ENCODE peak calls at places on chromosomes 1 and 21, in seven cellular contexts. One of them, this sample, is unnamed. For H3K4me1, the result is how much of the 10 kb centered on the place peaks cover.

GRCh38 chr1:31646259-31646960 is 1.7 kb upstream of the PEF1 start:
- DNase-seq in HepG2: no peak
- DNase-seq in transverse colon: no peak
- DNase-seq in SK-N-SH: no peak
- DNase-seq in sigmoid colon: no peak
- DNase-seq in K562: no peak
- DNase-seq in suprapubic skin: no peak
- DNase-seq in this sample: no peak

GRCh38 chr1:214067853-214068703 is 80.3 kb downstream of the PROX1 start:
- DNase-seq in suprapubic skin: no peak
- DNase-seq in sigmoid colon: no peak
- DNase-seq in HepG2: peak
- DNase-seq in K562: no peak
- DNase-seq in transverse colon: no peak
- DNase-seq in SK-N-SH: no peak
- DNase-seq in this sample: no peak

GRCh38 chr1:93751391-93752250 is 70.0 kb upstream of the BCAR3 start:
- DNase-seq in sigmoid colon: peak
- DNase-seq in K562: no peak
- DNase-seq in SK-N-SH: no peak
- DNase-seq in transverse colon: no peak
- DNase-seq in HepG2: no peak
- DNase-seq in suprapubic skin: no peak
- DNase-seq in this sample: no peak

GRCh38 chr1:155463865-155464264 is 98.7 kb downstream of the ASH1L start:
- DNase-seq in suprapubic skin: no peak
- DNase-seq in transverse colon: no peak
- DNase-seq in SK-N-SH: no peak
- DNase-seq in K562: no peak
- DNase-seq in HepG2: no peak
- DNase-seq in sigmoid colon: no peak
- DNase-seq in this sample: no peak

GRCh38 chr21:45580576-45581321 is 38.5 kb upstream of the SLC19A1 start:
- DNase-seq in suprapubic skin: peak
- DNase-seq in HepG2: no peak
- DNase-seq in sigmoid colon: peak
- DNase-seq in transverse colon: peak
- DNase-seq in K562: no peak
- DNase-seq in SK-N-SH: peak
- DNase-seq in this sample: no peak

GRCh38 chr1:56456426-56457101 is 122.8 kb downstream of the PLPP3 start:
- DNase-seq in SK-N-SH: no peak
- DNase-seq in K562: no peak
- DNase-seq in suprapubic skin: no peak
- DNase-seq in transverse colon: no peak
- DNase-seq in sigmoid colon: no peak
- DNase-seq in HepG2: peak
- DNase-seq in this sample: no peak

GRCh38 chr21:16258834-16259611 is 529.2 kb downstream of the USP25 start:
- DNase-seq in transverse colon: no peak
- DNase-seq in HepG2: no peak
- DNase-seq in suprapubic skin: no peak
- DNase-seq in SK-N-SH: no peak
- DNase-seq in K562: no peak
- DNase-seq in sigmoid colon: no peak
- DNase-seq in this sample: no peak

GRCh38 chr21:36847189-36847588 is 119.3 kb downstream of the HLCS start:
- DNase-seq in K562: no peak
- DNase-seq in SK-N-SH: no peak
- DNase-seq in sigmoid colon: no peak
- DNase-seq in transverse colon: no peak
- DNase-seq in HepG2: peak
- DNase-seq in suprapubic skin: no peak
- DNase-seq in this sample: no peak

GRCh38 chr1:155858805-155859233 is 548 bp upstream of the SYT11 start:
- DNase-seq in transverse colon: peak
- DNase-seq in HepG2: no peak
- DNase-seq in sigmoid colon: no peak
- DNase-seq in K562: no peak
- DNase-seq in SK-N-SH: no peak
- DNase-seq in suprapubic skin: no peak
- DNase-seq in this sample: no peak

GRCh38 chr1:78441921-78442320 is 48.9 kb upstream of the PTGFR start:
- DNase-seq in SK-N-SH: no peak
- DNase-seq in suprapubic skin: no peak
- DNase-seq in transverse colon: no peak
- DNase-seq in K562: no peak
- DNase-seq in HepG2: no peak
- DNase-seq in sigmoid colon: no peak
- DNase-seq in this sample: no peak

GRCh38 chr21:31957631-31958030 is 84.8 kb downstream of the HUNK start:
- DNase-seq in K562: no peak
- DNase-seq in SK-N-SH: no peak
- DNase-seq in suprapubic skin: no peak
- DNase-seq in transverse colon: no peak
- DNase-seq in sigmoid colon: no peak
- DNase-seq in HepG2: no peak
- DNase-seq in this sample: no peak

GRCh38 chr1:208977861-208978260 is 605.7 kb upstream of the CAMK1G start:
- DNase-seq in transverse colon: no peak
- DNase-seq in SK-N-SH: no peak
- DNase-seq in K562: no peak
- DNase-seq in sigmoid colon: no peak
- DNase-seq in suprapubic skin: no peak
- DNase-seq in HepG2: no peak
- DNase-seq in this sample: no peak

GRCh38 chr1:235853653-235854052 is 13.1 kb downstream of the LYST start:
- DNase-seq in transverse colon: no peak
- DNase-seq in K562: no peak
- DNase-seq in sigmoid colon: no peak
- DNase-seq in SK-N-SH: no peak
- DNase-seq in HepG2: no peak
- DNase-seq in suprapubic skin: no peak
- DNase-seq in this sample: no peak

GRCh38 chr1:212588137-212588510 is 20.4 kb upstream of the ATF3 start:
- DNase-seq in sigmoid colon: no peak
- DNase-seq in HepG2: no peak
- DNase-seq in transverse colon: no peak
- DNase-seq in K562: no peak
- DNase-seq in suprapubic skin: no peak
- DNase-seq in SK-N-SH: no peak
- DNase-seq in this sample: peak

GRCh38 chr1:183365676-183366075 is 52.5 kb downstream of the NMNAT2 start:
- DNase-seq in sigmoid colon: no peak
- DNase-seq in K562: no peak
- DNase-seq in transverse colon: no peak
- DNase-seq in HepG2: no peak
- DNase-seq in suprapubic skin: no peak
- DNase-seq in SK-N-SH: no peak
- DNase-seq in this sample: no peak

GRCh38 chr1:211386931-211387330 is 60.3 kb downstream of the TRAF5 start:
- DNase-seq in SK-N-SH: no peak
- DNase-seq in suprapubic skin: no peak
- DNase-seq in HepG2: no peak
- DNase-seq in K562: no peak
- DNase-seq in transverse colon: no peak
- DNase-seq in sigmoid colon: no peak
- DNase-seq in this sample: no peak

GRCh38 chr1:243924188-243924587 is 74.1 kb upstream of the AKT3 start:
- DNase-seq in K562: no peak
- DNase-seq in SK-N-SH: no peak
- DNase-seq in sigmoid colon: no peak
- DNase-seq in HepG2: no peak
- DNase-seq in transverse colon: no peak
- DNase-seq in suprapubic skin: no peak
- DNase-seq in this sample: no peak

GRCh38 chr1:3776231-3777030 is 3.9 kb downstream of the SMIM1 start:
- DNase-seq in transverse colon: no peak
- DNase-seq in suprapubic skin: no peak
- DNase-seq in sigmoid colon: no peak
- DNase-seq in SK-N-SH: no peak
- DNase-seq in HepG2: no peak
- DNase-seq in K562: no peak
- DNase-seq in this sample: no peak

GRCh38 chr1:12407050-12407961 is 177.5 kb downstream of the VPS13D start:
- DNase-seq in K562: peak
- DNase-seq in HepG2: peak
- DNase-seq in sigmoid colon: no peak
- DNase-seq in SK-N-SH: peak
- DNase-seq in suprapubic skin: no peak
- DNase-seq in transverse colon: no peak
- DNase-seq in this sample: no peak

GRCh38 chr1:165686121-165686970 is 12.0 kb downstream of the ALDH9A1 start:
- DNase-seq in suprapubic skin: no peak
- DNase-seq in K562: peak
- DNase-seq in SK-N-SH: no peak
- DNase-seq in sigmoid colon: no peak
- DNase-seq in transverse colon: no peak
- DNase-seq in HepG2: no peak
- DNase-seq in this sample: no peak

GRCh38 chr1:233446935-233447334 is 119.4 kb downstream of the MAP3K21 start:
- DNase-seq in sigmoid colon: no peak
- DNase-seq in SK-N-SH: no peak
- DNase-seq in transverse colon: no peak
- DNase-seq in HepG2: no peak
- DNase-seq in K562: no peak
- DNase-seq in suprapubic skin: no peak
- DNase-seq in this sample: no peak

GRCh38 chr1:72207059-72207458 is 75.3 kb downstream of the NEGR1 start:
- DNase-seq in K562: no peak
- DNase-seq in SK-N-SH: no peak
- DNase-seq in transverse colon: no peak
- DNase-seq in HepG2: no peak
- DNase-seq in suprapubic skin: no peak
- DNase-seq in sigmoid colon: no peak
- DNase-seq in this sample: no peak

GRCh38 chr1:226655251-226656163 is 83.6 kb downstream of the ITPKB start:
- DNase-seq in suprapubic skin: no peak
- DNase-seq in K562: no peak
- DNase-seq in HepG2: no peak
- DNase-seq in sigmoid colon: no peak
- DNase-seq in transverse colon: no peak
- DNase-seq in SK-N-SH: no peak
- DNase-seq in this sample: no peak

GRCh38 chr1:226657788-226658537 is 81.1 kb downstream of the ITPKB start:
- DNase-seq in suprapubic skin: peak
- DNase-seq in sigmoid colon: peak
- DNase-seq in HepG2: no peak
- DNase-seq in K562: no peak
- DNase-seq in transverse colon: no peak
- DNase-seq in SK-N-SH: no peak
- DNase-seq in this sample: no peak

GRCh38 chr1:226656201-226656600 is 82.9 kb downstream of the ITPKB start:
- DNase-seq in HepG2: no peak
- DNase-seq in sigmoid colon: no peak
- DNase-seq in suprapubic skin: no peak
- DNase-seq in K562: no peak
- DNase-seq in SK-N-SH: no peak
- DNase-seq in transverse colon: no peak
- DNase-seq in this sample: no peak

GRCh38 chr1:226658538-226659125 is 80.5 kb downstream of the ITPKB start:
- DNase-seq in HepG2: no peak
- DNase-seq in SK-N-SH: no peak
- DNase-seq in suprapubic skin: no peak
- DNase-seq in K562: no peak
- DNase-seq in transverse colon: no peak
- DNase-seq in sigmoid colon: no peak
- DNase-seq in this sample: no peak

GRCh38 chr1:226656601-226657277 is 82.3 kb downstream of the ITPKB start:
- DNase-seq in sigmoid colon: no peak
- DNase-seq in K562: no peak
- DNase-seq in transverse colon: peak
- DNase-seq in HepG2: no peak
- DNase-seq in SK-N-SH: peak
- DNase-seq in suprapubic skin: no peak
- DNase-seq in this sample: no peak
- TF ChIP-seq EP300 in sigmoid colon: no peak
- TF ChIP-seq EP300 in K562: no peak
- TF ChIP-seq EP300 in transverse colon: peak
- TF ChIP-seq EP300 in HepG2: no peak
- TF ChIP-seq EP300 in SK-N-SH: peak
- TF ChIP-seq EP300 in suprapubic skin: no peak
- TF ChIP-seq EP300 in this sample: peak

GRCh38 chr1:201898992-201899391 is 10.3 kb downstream of the SHISA4 start:
- DNase-seq in SK-N-SH: no peak
- DNase-seq in HepG2: no peak
- DNase-seq in K562: no peak
- DNase-seq in sigmoid colon: peak
- DNase-seq in suprapubic skin: no peak
- DNase-seq in transverse colon: no peak
- DNase-seq in this sample: no peak
- TF ChIP-seq POLR2AphosphoS5 in SK-N-SH: no peak
- TF ChIP-seq POLR2AphosphoS5 in HepG2: no peak
- TF ChIP-seq POLR2AphosphoS5 in K562: no peak
- TF ChIP-seq POLR2AphosphoS5 in sigmoid colon: no peak
- TF ChIP-seq POLR2AphosphoS5 in suprapubic skin: no peak
- TF ChIP-seq POLR2AphosphoS5 in transverse colon: no peak
- TF ChIP-seq POLR2AphosphoS5 in this sample: peak

GRCh38 chr1:55059302-55060132 is 20.2 kb downstream of the PCSK9 start:
- DNase-seq in sigmoid colon: no peak
- DNase-seq in SK-N-SH: no peak
- DNase-seq in HepG2: no peak
- DNase-seq in transverse colon: no peak
- DNase-seq in suprapubic skin: no peak
- DNase-seq in K562: no peak
- DNase-seq in this sample: no peak
- H3K4me1 ChIP-seq in sigmoid colon: under half
- H3K4me1 ChIP-seq in SK-N-SH: under half
- H3K4me1 ChIP-seq in HepG2: under half
- H3K4me1 ChIP-seq in transverse colon: under half
- H3K4me1 ChIP-seq in suprapubic skin: under half
- H3K4me1 ChIP-seq in K562: under half
- H3K4me1 ChIP-seq in this sample: under half

GRCh38 chr21:38924954-38925353 is 119.2 kb downstream of the ETS2 start:
- DNase-seq in transverse colon: no peak
- DNase-seq in sigmoid colon: no peak
- DNase-seq in suprapubic skin: no peak
- DNase-seq in SK-N-SH: no peak
- DNase-seq in K562: no peak
- DNase-seq in HepG2: no peak
- DNase-seq in this sample: no peak

GRCh38 chr21:38929137-38929536 is 123.4 kb downstream of the ETS2 start:
- DNase-seq in transverse colon: no peak
- DNase-seq in suprapubic skin: no peak
- DNase-seq in K562: no peak
- DNase-seq in HepG2: no peak
- DNase-seq in sigmoid colon: peak
- DNase-seq in SK-N-SH: no peak
- DNase-seq in this sample: no peak

GRCh38 chr21:38922474-38922873 is 116.7 kb downstream of the ETS2 start:
- DNase-seq in HepG2: no peak
- DNase-seq in SK-N-SH: no peak
- DNase-seq in suprapubic skin: no peak
- DNase-seq in sigmoid colon: no peak
- DNase-seq in transverse colon: no peak
- DNase-seq in K562: no peak
- DNase-seq in this sample: no peak

GRCh38 chr21:38927776-38928175 is 122.0 kb downstream of the ETS2 start:
- DNase-seq in transverse colon: no peak
- DNase-seq in suprapubic skin: no peak
- DNase-seq in HepG2: no peak
- DNase-seq in SK-N-SH: no peak
- DNase-seq in K562: no peak
- DNase-seq in sigmoid colon: peak
- DNase-seq in this sample: no peak

GRCh38 chr21:38925923-38926322 is 120.2 kb downstream of the ETS2 start:
- DNase-seq in HepG2: no peak
- DNase-seq in sigmoid colon: peak
- DNase-seq in K562: no peak
- DNase-seq in SK-N-SH: no peak
- DNase-seq in transverse colon: peak
- DNase-seq in suprapubic skin: no peak
- DNase-seq in this sample: peak
- TF ChIP-seq EP300 in HepG2: no peak
- TF ChIP-seq EP300 in sigmoid colon: no peak
- TF ChIP-seq EP300 in K562: no peak
- TF ChIP-seq EP300 in SK-N-SH: peak
- TF ChIP-seq EP300 in transverse colon: no peak
- TF ChIP-seq EP300 in suprapubic skin: no peak
- TF ChIP-seq EP300 in this sample: peak

This sample was measured in esophagus muscularis mucosa.